ENCODE peak calls at places on chromosome 15, in seven cellular contexts. E is ureter, T is NCI-H748 treated with DMSO at 0.1 percent for 48 hours, R is epithelial cell of esophagus, N is kidney tubule cell, S is NCI-H2029, V is ELR. D is an unnamed sample.

GRCh38 chr15:57217716-57218598 is 158.3 kb upstream of the CGNL1 start:
- DNase-seq in E (no peak), T (peak), R (no peak), N (no peak), S (no peak), V (peak), D (no peak)

GRCh38 chr15:71807125-71807629 is 3.2 kb upstream of the NR2E3 start:
- DNase-seq in E (no peak), T (no peak), R (no peak), N (peak), S (no peak), V (no peak), D (peak)

GRCh38 chr15:43121863-43122262 is 11.5 kb upstream of the TMEM62 start:
- DNase-seq in E (no peak), T (no peak), R (no peak), N (no peak), S (no peak), V (no peak), D (no peak)

GRCh38 chr15:51883436-51883835 is 54.0 kb downstream of the TMOD3 start:
- DNase-seq in E (no peak), T (no peak), R (no peak), N (no peak), S (no peak), V (no peak), D (peak)

GRCh38 chr15:68022061-68022460 is 32.1 kb upstream of the PIAS1 start:
- DNase-seq in E (peak), T (no peak), R (no peak), N (no peak), S (no peak), V (no peak), D (no peak)

GRCh38 chr15:96351801-96352593 is 21.5 kb downstream of the NR2F2 start:
- DNase-seq in E (no peak), T (no peak), R (peak), N (peak), S (no peak), V (no peak), D (no peak)

GRCh38 chr15:58678683-58679082 is 70.8 kb downstream of the ADAM10 start:
- DNase-seq in E (no peak), T (no peak), R (peak), N (no peak), S (no peak), V (no peak), D (no peak)

GRCh38 chr15:74235962-74236361 is at the start of gene CCDC33:
- DNase-seq in E (peak), T (peak), R (no peak), N (peak), S (peak), V (no peak), D (no peak)